ENCODE peak calls at places on chromosome 1, in four cellular contexts. One of them, this sample, is unnamed.

GRCh38 chr1:7584643-7585042 is 186.5 kb upstream of the VAMP3 start:
- DNase-seq in psoas muscle: no peak
- DNase-seq in left ventricle myocardium inferior: no peak
- DNase-seq in K562: peak
- DNase-seq in this sample: no peak

GRCh38 chr1:162892916-162893714 is 32.1 kb upstream of the CCDC190 start:
- DNase-seq in K562: no peak
- DNase-seq in psoas muscle: no peak
- DNase-seq in left ventricle myocardium inferior: no peak
- DNase-seq in this sample: no peak

GRCh38 chr1:184199036-184199796 is 147.7 kb downstream of the TSEN15 start:
- DNase-seq in K562: no peak
- DNase-seq in psoas muscle: no peak
- DNase-seq in left ventricle myocardium inferior: no peak
- DNase-seq in this sample: no peak

GRCh38 chr1:101233495-101233894 is 3.3 kb upstream of the S1PR1 start:
- DNase-seq in left ventricle myocardium inferior: no peak
- DNase-seq in psoas muscle: no peak
- DNase-seq in K562: no peak
- DNase-seq in this sample: no peak

GRCh38 chr1:58884706-58885661 is 101.1 kb upstream of the JUN start:
- DNase-seq in psoas muscle: peak
- DNase-seq in left ventricle myocardium inferior: peak
- DNase-seq in K562: no peak
- DNase-seq in this sample: no peak

GRCh38 chr1:196887515-196888239 is at the start of gene CFHR4:
- DNase-seq in psoas muscle: no peak
- DNase-seq in K562: no peak
- DNase-seq in left ventricle myocardium inferior: no peak
- DNase-seq in this sample: no peak

GRCh38 chr1:119946724-119947123 is 50.4 kb upstream of the ADAM30 start:
- DNase-seq in psoas muscle: no peak
- DNase-seq in left ventricle myocardium inferior: no peak
- DNase-seq in K562: no peak
- DNase-seq in this sample: no peak

GRCh38 chr1:37476460-37477197 is 2.2 kb downstream of the ZC3H12A start:
- DNase-seq in K562: no peak
- DNase-seq in psoas muscle: peak
- DNase-seq in left ventricle myocardium inferior: peak
- DNase-seq in this sample: peak

GRCh38 chr1:214427871-214428277 is 123.5 kb downstream of the PTPN14 start:
- DNase-seq in left ventricle myocardium inferior: no peak
- DNase-seq in K562: no peak
- DNase-seq in psoas muscle: no peak
- DNase-seq in this sample: peak

GRCh38 chr1:115723756-115724155 is 44.8 kb downstream of the CASQ2 start:
- DNase-seq in K562: no peak
- DNase-seq in left ventricle myocardium inferior: no peak
- DNase-seq in psoas muscle: no peak
- DNase-seq in this sample: no peak

GRCh38 chr1:181612100-181612499 is 128.8 kb downstream of the CACNA1E start:
- DNase-seq in left ventricle myocardium inferior: no peak
- DNase-seq in K562: no peak
- DNase-seq in psoas muscle: no peak
- DNase-seq in this sample: no peak

GRCh38 chr1:1157033-1157365 is 16.7 kb upstream of the TTLL10 start:
- DNase-seq in left ventricle myocardium inferior: no peak
- DNase-seq in psoas muscle: no peak
- DNase-seq in K562: no peak
- DNase-seq in this sample: no peak
- TF ChIP-seq CTCF in left ventricle myocardium inferior: no peak
- TF ChIP-seq CTCF in psoas muscle: no peak
- TF ChIP-seq CTCF in K562: no peak
- TF ChIP-seq CTCF in this sample: no peak

DNA sequence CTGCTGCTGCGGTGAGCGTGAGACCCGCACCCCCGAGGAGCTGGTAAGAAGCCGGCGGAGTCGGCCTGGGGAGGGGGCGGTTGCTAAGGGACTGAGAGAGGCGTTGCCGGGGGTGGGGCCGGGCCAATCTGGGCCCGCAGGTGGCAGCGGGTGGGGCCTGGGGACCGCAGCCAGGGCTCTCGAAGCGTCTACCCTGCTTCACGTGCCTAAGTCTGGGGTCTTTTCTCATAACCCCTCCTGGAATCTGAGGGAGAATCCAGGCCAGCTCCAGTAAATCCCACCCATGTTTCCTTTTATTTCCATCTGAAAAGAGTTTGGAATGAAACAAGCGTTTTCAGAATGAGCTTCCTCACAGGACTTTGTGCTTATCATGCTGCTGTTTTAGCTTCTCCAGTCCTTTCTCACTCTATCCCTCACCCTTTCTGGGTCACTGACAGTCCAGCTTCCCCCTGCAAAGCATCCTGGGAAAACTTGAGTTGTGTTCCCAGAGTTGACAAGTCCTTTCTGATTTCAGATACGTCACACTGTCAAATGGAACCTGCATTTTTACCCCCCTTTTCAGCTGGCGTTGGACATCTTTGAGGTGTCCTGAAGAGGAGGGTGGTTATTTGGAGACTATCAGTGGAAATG is 431 bp downstream of the CLCN6 start:
- DNase-seq in K562: peak
- DNase-seq in left ventricle myocardium inferior: no peak
- DNase-seq in psoas muscle: no peak
- DNase-seq in this sample: peak
- H3K27ac ChIP-seq in K562: peak
- H3K27ac ChIP-seq in left ventricle myocardium inferior: peak
- H3K27ac ChIP-seq in psoas muscle: peak
- H3K27ac ChIP-seq in this sample: peak

GRCh38 chr1:63537940-63538339 is 14.6 kb downstream of the EFCAB7 start:
- DNase-seq in K562: no peak
- DNase-seq in left ventricle myocardium inferior: no peak
- DNase-seq in psoas muscle: no peak
- DNase-seq in this sample: no peak
- TF ChIP-seq CTCF in K562: peak
- TF ChIP-seq CTCF in left ventricle myocardium inferior: peak
- TF ChIP-seq CTCF in psoas muscle: peak
- TF ChIP-seq CTCF in this sample: peak

GRCh38 chr1:23930861-23931471 is 17.8 kb upstream of the CNR2 start:
- DNase-seq in left ventricle myocardium inferior: no peak
- DNase-seq in K562: no peak
- DNase-seq in psoas muscle: no peak
- DNase-seq in this sample: peak
- H3K27ac ChIP-seq in left ventricle myocardium inferior: no peak
- H3K27ac ChIP-seq in K562: no peak
- H3K27ac ChIP-seq in psoas muscle: no peak
- H3K27ac ChIP-seq in this sample: peak

GRCh38 chr1:67760030-67760821 is 73.0 kb downstream of the GNG12 start:
- DNase-seq in left ventricle myocardium inferior: peak
- DNase-seq in K562: peak
- DNase-seq in psoas muscle: peak
- DNase-seq in this sample: peak

GRCh38 chr1:67759066-67759465 is 74.1 kb downstream of the GADD45A start:
- DNase-seq in K562: no peak
- DNase-seq in psoas muscle: no peak
- DNase-seq in left ventricle myocardium inferior: no peak
- DNase-seq in this sample: no peak

GRCh38 chr1:67759692-67760029 is 73.6 kb downstream of the GNG12 start:
- DNase-seq in psoas muscle: no peak
- DNase-seq in K562: no peak
- DNase-seq in left ventricle myocardium inferior: no peak
- DNase-seq in this sample: no peak

GRCh38 chr1:67761054-67761453 is 72.2 kb downstream of the GNG12 start:
- DNase-seq in left ventricle myocardium inferior: no peak
- DNase-seq in psoas muscle: no peak
- DNase-seq in K562: no peak
- DNase-seq in this sample: no peak

DNA sequence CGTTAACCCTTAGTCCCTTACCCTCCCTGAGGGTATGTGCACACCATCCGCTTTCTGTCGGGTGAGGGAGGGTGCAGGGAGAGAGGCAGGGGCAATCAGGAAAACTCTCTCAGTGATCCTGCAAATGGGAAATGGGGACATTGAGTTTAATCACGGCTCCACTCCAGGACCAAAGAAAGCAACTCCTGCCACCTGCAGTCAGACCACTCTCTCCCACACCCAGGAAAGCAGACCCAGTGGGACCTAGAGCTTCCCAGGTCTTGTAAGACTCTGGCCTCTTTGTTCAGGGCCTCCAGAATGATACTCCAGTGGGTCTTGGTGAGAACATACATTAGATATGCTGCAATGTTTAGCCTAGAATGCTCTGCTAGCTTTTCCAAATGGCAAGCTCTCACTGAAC is 71.5 kb downstream of the GNG12 start:
- DNase-seq in psoas muscle: no peak
- DNase-seq in K562: no peak
- DNase-seq in left ventricle myocardium inferior: no peak
- DNase-seq in this sample: no peak
- TF ChIP-seq CTCF in psoas muscle: no peak
- TF ChIP-seq CTCF in K562: peak
- TF ChIP-seq CTCF in left ventricle myocardium inferior: no peak
- TF ChIP-seq CTCF in this sample: no peak

GRCh38 chr1:19903621-19904020 is 19.8 kb downstream of the PLA2G2E start:
- DNase-seq in K562: no peak
- DNase-seq in psoas muscle: no peak
- DNase-seq in left ventricle myocardium inferior: no peak
- DNase-seq in this sample: peak
- H3K27ac ChIP-seq in K562: no peak
- H3K27ac ChIP-seq in psoas muscle: no peak
- H3K27ac ChIP-seq in left ventricle myocardium inferior: no peak
- H3K27ac ChIP-seq in this sample: peak